ENCODE peak calls at places on chromosomes 13 and 19, in seven cellular contexts. F is kidney, G is fibroblast of the aortic adventitia, N is sigmoid colon, L is K562, O is mucosa of descending colon, D is heart left ventricle. Z is an unnamed sample.
A peak's percentile ranks its signal among the peaks of the same experiment; 100 is the strongest.

GRCh38 chr13:28655566-28655965 is 3.4 kb upstream of the POMP start:
- DNase-seq in F (no peak), G (peak; percentile 66), N (no peak), L (no peak), O (no peak), D (no peak), Z (no peak)

GRCh38 chr19:46069841-46070341 is 29.1 kb upstream of the IGFL4 start:
- DNase-seq in F (no peak), G (peak; percentile 98), N (no peak), L (no peak), O (no peak), D (no peak), Z (no peak)

GRCh38 chr13:68927387-68928026 is 1180.1 kb upstream of the ATXN8OS start:
- DNase-seq in F (no peak), G (no peak), N (no peak), L (no peak), O (no peak), D (no peak), Z (no peak)

GRCh38 chr19:52492201-52492960 is 35.1 kb upstream of the ZNF808 start:
- DNase-seq in F (peak; percentile 54), G (no peak), N (no peak), L (peak; percentile 12), O (no peak), D (no peak), Z (no peak)

GRCh38 chr19:29265436-29265835 is 52.5 kb upstream of the UQCRFS1 start:
- DNase-seq in F (no peak), G (no peak), N (no peak), L (no peak), O (no peak), D (no peak), Z (no peak)

GRCh38 chr19:12331211-12331941 is 2.1 kb downstream of the ZNF563 start:
- DNase-seq in F (no peak), G (no peak), N (no peak), L (no peak), O (no peak), D (peak; percentile 29), Z (peak; percentile 85)

GRCh38 chr19:461664-462551 is 1.1 kb upstream of the SHC2 start:
- DNase-seq in F (no peak), G (no peak), N (peak; percentile 80), L (peak; percentile 93), O (peak; percentile 73), D (no peak), Z (no peak)

GRCh38 chr19:5926641-5927438 is 12.8 kb downstream of the CAPS start:
- DNase-seq in F (no peak), G (peak; percentile 88), N (peak; percentile 90), L (no peak), O (no peak), D (peak; percentile 72), Z (no peak)

GRCh38 chr19:47421844-47422395 is 2.6 kb upstream of the MEIS3 start:
- DNase-seq in F (no peak), G (no peak), N (no peak), L (peak; percentile 46), O (no peak), D (no peak), Z (no peak)

GRCh38 chr19:16383584-16384161 is 59.0 kb downstream of the KLF2 start:
- DNase-seq in F (peak; percentile 84), G (no peak), N (peak; percentile 71), L (no peak), O (peak; percentile 27), D (no peak), Z (no peak)

GRCh38 chr19:13027557-13027956 is 32.3 kb downstream of the NFIX start:
- DNase-seq in F (no peak), G (peak; percentile 35), N (no peak), L (no peak), O (no peak), D (no peak), Z (no peak)

GRCh38 chr19:13104848-13105646 is 2.4 kb upstream of the LYL1 start:
- DNase-seq in F (peak; percentile 84), G (no peak), N (no peak), L (no peak), O (peak; percentile 47), D (no peak), Z (peak; percentile 69)

GRCh38 chr19:39372047-39372802 is 18.7 kb downstream of the PAF1 start:
- DNase-seq in F (peak; percentile 91), G (peak; percentile 99), N (peak; percentile 96), L (no peak), O (peak; percentile 40), D (peak; percentile 89), Z (no peak)

GRCh38 chr19:47267350-47267759 is 7.3 kb upstream of the INAFM1 start:
- DNase-seq in F (no peak), G (no peak), N (no peak), L (no peak), O (no peak), D (no peak), Z (no peak)

GRCh38 chr19:39236527-39236926 is 8.3 kb downstream of the IFNL3 start:
- DNase-seq in F (peak; percentile 65), G (no peak), N (no peak), L (no peak), O (peak; percentile 43), D (no peak), Z (no peak)

GRCh38 chr19:10288662-10289166 is 1.0 kb upstream of the ICAM5 start:
- DNase-seq in F (no peak), G (no peak), N (no peak), L (peak; percentile 83), O (peak; percentile 68), D (no peak), Z (peak; percentile 80)

GRCh38 chr13:85632526-85633215 is 166.5 kb downstream of the SLITRK6 start:
- DNase-seq in F (no peak), G (no peak), N (no peak), L (no peak), O (no peak), D (no peak), Z (no peak)

GRCh38 chr19:3699071-3699740 is 1.1 kb downstream of the PIP5K1C start:
- DNase-seq in F (no peak), G (peak; percentile 47), N (peak; percentile 89), L (peak; percentile 67), O (peak; percentile 59), D (peak; percentile 62), Z (peak; percentile 68)

GRCh38 chr13:73894995-73895571 is 239.1 kb downstream of the KLF12 start:
- DNase-seq in F (no peak), G (no peak), N (no peak), L (no peak), O (no peak), D (no peak), Z (no peak)

GRCh38 chr19:42285546-42285945 is 16.4 kb upstream of the PRR19 start:
- DNase-seq in F (peak; percentile 77), G (no peak), N (peak; percentile 69), L (peak; percentile 15), O (no peak), D (no peak), Z (no peak)
- TF ChIP-seq CTCF in F (no peak), G (no peak), N (no peak), L (no peak), O (no peak), D (no peak), Z (no peak)

DNA sequence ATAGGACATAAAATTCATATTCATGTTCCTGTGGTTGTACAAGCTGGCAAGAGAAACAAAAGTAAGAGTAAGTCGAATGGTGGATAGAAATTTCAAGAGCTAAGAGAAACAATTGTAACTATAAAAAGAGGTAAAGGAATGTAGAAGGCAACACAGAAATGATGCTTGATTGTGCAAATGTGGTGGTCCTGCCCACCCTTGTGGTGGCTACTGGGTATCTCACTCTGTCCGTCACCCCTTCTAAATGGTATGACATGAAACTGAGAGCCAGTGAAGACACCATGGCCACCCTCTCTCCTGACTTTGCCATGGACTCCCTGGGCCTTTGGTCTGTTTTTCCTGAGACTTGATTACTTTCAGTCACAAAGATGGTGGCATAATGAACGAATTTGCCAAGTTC is 925.9 kb upstream of the SLITRK6 start:
- DNase-seq in F (no peak), G (no peak), N (no peak), L (no peak), O (no peak), D (no peak), Z (no peak)
- TF ChIP-seq CTCF in F (no peak), G (no peak), N (no peak), L (no peak), O (no peak), D (no peak), Z (no peak)

GRCh38 chr13:44967656-44968451 is 21.4 kb downstream of the NUFIP1 start:
- DNase-seq in F (no peak), G (peak; percentile 50), N (no peak), L (no peak), O (no peak), D (no peak), Z (no peak)

GRCh38 chr13:44961997-44962396 is 27.3 kb downstream of the NUFIP1 start:
- DNase-seq in F (no peak), G (no peak), N (no peak), L (no peak), O (no peak), D (no peak), Z (no peak)
- TF ChIP-seq CTCF in F (no peak), G (no peak), N (no peak), L (no peak), O (no peak), D (no peak), Z (no peak)

DNA sequence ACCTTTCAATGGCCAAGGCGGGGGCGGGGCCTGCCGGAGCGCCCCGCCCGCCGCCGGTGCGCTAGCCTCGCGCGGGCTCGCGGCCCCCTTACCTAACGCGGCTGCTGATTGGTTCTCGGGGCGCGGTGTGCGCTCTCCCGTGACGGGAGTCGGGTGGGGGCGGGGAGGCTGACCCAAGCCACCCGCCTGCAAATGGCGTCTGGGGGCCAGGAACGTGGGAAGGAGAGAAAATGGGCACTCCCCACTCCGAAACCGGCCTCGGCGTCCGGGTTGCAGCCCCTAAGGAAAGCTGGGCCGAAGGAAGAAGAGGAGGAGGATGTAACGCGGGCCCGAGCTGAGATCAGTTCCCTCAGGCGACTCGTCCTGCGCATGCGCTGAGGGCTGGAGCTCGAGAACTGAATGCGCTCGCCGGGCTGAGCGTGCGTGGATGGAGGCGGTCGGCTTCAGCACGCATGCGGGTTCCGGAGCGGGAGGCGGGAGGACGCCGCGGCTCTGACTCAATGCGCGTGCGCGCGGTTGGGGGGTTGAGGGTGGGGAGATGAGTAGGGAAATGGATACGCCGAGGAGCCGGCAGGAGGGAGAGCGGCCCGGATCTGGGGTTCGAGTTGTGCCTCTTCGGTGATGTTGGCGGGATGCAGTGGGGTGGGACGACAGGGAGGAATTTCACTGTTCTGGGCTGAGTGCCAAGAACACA is at the start of gene SMG9:
- DNase-seq in F (peak; percentile 99), G (peak; percentile 98), N (peak; percentile 99), L (peak; percentile 97), O (peak; percentile 99), D (peak; percentile 98), Z (peak; percentile 93)
- TF ChIP-seq CTCF in F (no peak), G (no peak), N (no peak), L (no peak), O (no peak), D (no peak), Z (no peak)

GRCh38 chr19:49862411-49863253 is 4.7 kb downstream of the PNKP start:
- DNase-seq in F (no peak), G (no peak), N (peak; percentile 69), L (peak; percentile 54), O (peak; percentile 43), D (no peak), Z (no peak)
- TF ChIP-seq CTCF in F (no peak), G (peak; percentile 16), N (no peak), L (peak; percentile 40), O (no peak), D (no peak), Z (no peak)

DNA sequence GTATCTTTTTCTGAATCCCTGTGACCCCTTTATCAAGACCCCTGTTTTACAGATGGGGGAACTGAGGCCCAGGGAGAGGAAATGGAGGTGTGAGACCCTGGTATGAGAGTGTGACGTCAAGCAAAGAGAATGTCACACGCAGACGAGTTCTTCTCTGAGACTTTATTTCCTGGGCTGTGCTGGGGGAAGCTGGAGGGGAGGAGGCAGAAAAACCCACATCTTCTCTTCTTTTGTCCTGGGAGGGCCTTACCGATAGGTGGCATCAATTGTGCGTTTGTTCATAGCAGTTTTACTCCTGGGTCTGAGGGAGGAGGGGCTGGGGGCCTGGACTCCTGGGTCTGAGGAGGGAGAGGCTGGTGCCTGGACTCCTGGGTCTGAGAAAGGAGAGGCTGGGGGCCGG is 4.9 kb upstream of the KLK15 start:
- DNase-seq in F (no peak), G (no peak), N (peak; percentile 21), L (no peak), O (no peak), D (no peak), Z (peak; percentile 74)
- TF ChIP-seq CTCF in F (no peak), G (peak; percentile 17), N (no peak), L (peak; percentile 52), O (no peak), D (no peak), Z (peak; percentile 45)